ENCODE peak calls at places on chromosome 3, in four cellular contexts. D is K562, X is HepG2, J is GM12878. S is an unnamed sample.

GRCh38 chr3:24400015-24400414 is 94.6 kb downstream of the THRB start:
- DNase-seq in D (no peak), X (no peak), J (no peak), S (no peak)

GRCh38 chr3:133953297-133953696 is 57.6 kb upstream of the RAB6B start:
- DNase-seq in D (no peak), X (no peak), J (no peak), S (no peak)

GRCh38 chr3:43919067-43919466 is 228.3 kb downstream of the ABHD5 start:
- DNase-seq in D (no peak), X (no peak), J (no peak), S (no peak)

GRCh38 chr3:63937661-63938651 is 25.8 kb upstream of the SCAANT1 start:
- DNase-seq in D (no peak), X (peak; percentile 15), J (peak; percentile 55), S (no peak)

GRCh38 chr3:53806182-53807116 is 39.8 kb downstream of the CHDH start:
- DNase-seq in D (no peak), X (peak; percentile 23), J (peak; percentile 13), S (no peak)

GRCh38 chr3:36796896-36797295 is 32.5 kb upstream of the DCLK3 start:
- DNase-seq in D (no peak), X (no peak), J (no peak), S (no peak)

GRCh38 chr3:13332158-13332557 is 88.0 kb downstream of the NUP210 start:
- DNase-seq in D (no peak), X (no peak), J (peak; percentile 93), S (no peak)

GRCh38 chr3:53796161-53796560 is 50.1 kb downstream of the CHDH start:
- DNase-seq in D (no peak), X (no peak), J (no peak), S (no peak)

GRCh38 chr3:152443212-152444023 is 174.7 kb downstream of the MBNL1 start:
- DNase-seq in D (no peak), X (no peak), J (no peak), S (no peak)

GRCh38 chr3:100748220-100748619 is 38.9 kb downstream of the TFG start:
- DNase-seq in D (peak; percentile 22), X (no peak), J (no peak), S (no peak)

GRCh38 chr3:179189764-179190163 is 41.6 kb downstream of the PIK3CA start:
- DNase-seq in D (no peak), X (no peak), J (no peak), S (no peak)

GRCh38 chr3:23629181-23629893 is 176.4 kb upstream of the UBE2E1 start:
- DNase-seq in D (no peak), X (no peak), J (no peak), S (no peak)

GRCh38 chr3:148006508-148006907 is 597.3 kb downstream of the ZIC1 start:
- DNase-seq in D (no peak), X (no peak), J (no peak), S (no peak)

GRCh38 chr3:172846103-172846561 is 95.6 kb downstream of the ECT2 start:
- DNase-seq in D (no peak), X (no peak), J (no peak), S (no peak)

GRCh38 chr3:37338500-37338899 is 164.1 kb upstream of the LRRFIP2 start:
- DNase-seq in D (no peak), X (no peak), J (no peak), S (no peak)

GRCh38 chr3:14439501-14440167 is 37.2 kb downstream of the SLC6A6 start:
- DNase-seq in D (peak; percentile 78), X (no peak), J (no peak), S (peak; percentile 64)

GRCh38 chr3:171685116-171685895 is 125.0 kb downstream of the PLD1 start:
- DNase-seq in D (no peak), X (no peak), J (no peak), S (no peak)

GRCh38 chr3:113533534-113533892 is 1.2 kb downstream of the SIDT1 start:
- DNase-seq in D (no peak), X (no peak), J (no peak), S (no peak)

GRCh38 chr3:186307594-186307993 is 54.4 kb downstream of the DGKG start:
- DNase-seq in D (peak; percentile 27), X (peak; percentile 20), J (no peak), S (peak; percentile 10)

GRCh38 chr3:42829083-42829627 is 19.9 kb downstream of the ACKR2 start:
- DNase-seq in D (no peak), X (peak; percentile 95), J (no peak), S (no peak)

GRCh38 chr3:159884661-159885402 is 103.8 kb upstream of the IL12A start:
- DNase-seq in D (peak; percentile 18), X (peak; percentile 9), J (no peak), S (peak; percentile 50)

GRCh38 chr3:184345678-184346144 is 8.3 kb downstream of the FAM131A start:
- DNase-seq in D (peak; percentile 82), X (peak; percentile 84), J (no peak), S (peak; percentile 66)

GRCh38 chr3:51721062-51721745 is 14.3 kb downstream of the GRM2 start:
- DNase-seq in D (no peak), X (no peak), J (no peak), S (peak; percentile 2)

GRCh38 chr3:161977063-161977462 is 480.5 kb downstream of the OTOL1 start:
- DNase-seq in D (no peak), X (no peak), J (no peak), S (no peak)

GRCh38 chr3:120244834-120245225 is 40.2 kb downstream of the GPR156 start:
- DNase-seq in D (no peak), X (no peak), J (no peak), S (no peak)
- TF ChIP-seq FOXK2 in D (no peak), X (no peak), J (no peak), S (no peak)

DNA sequence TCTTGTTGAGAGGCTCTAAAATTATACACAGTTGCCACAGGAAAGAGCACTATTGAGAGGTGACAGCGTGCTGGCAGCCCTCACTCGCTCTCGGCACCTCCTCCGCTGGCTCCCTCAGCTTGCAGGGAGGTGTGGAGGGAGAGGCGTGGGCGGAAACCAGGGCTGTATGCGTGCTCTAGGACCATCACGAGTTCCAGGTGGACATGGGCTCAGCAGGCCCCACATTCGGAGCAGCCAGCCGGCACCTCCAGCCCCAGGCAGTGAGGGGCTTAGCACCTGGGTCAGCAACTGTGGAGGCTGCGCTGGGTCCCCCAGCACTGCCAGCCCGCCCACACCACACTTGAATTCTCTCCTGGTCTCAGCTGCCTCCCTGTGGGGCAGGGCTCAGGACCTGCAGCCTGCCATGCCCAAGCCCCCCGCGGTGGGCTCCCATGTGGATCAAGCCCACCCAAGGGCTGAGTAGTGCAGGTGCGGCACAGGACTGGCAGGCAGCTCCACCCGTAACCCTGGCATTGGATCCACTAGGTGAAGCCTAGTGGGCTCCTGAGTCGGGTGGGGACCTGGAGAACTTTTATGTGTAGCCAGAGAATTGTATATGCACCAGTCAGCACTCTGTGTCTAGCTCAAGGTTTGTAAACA is 460.6 kb upstream of the ALCAM start:
- DNase-seq in D (no peak), X (no peak), J (no peak), S (no peak)
- TF ChIP-seq SP1 in D (no peak), X (no peak), J (no peak), S (no peak)

GRCh38 chr3:193563429-193563828 is 8.7 kb upstream of the ATP13A4 start:
- DNase-seq in D (no peak), X (no peak), J (no peak), S (no peak)
- TF ChIP-seq BHLHE40 in D (no peak), X (no peak), J (no peak), S (no peak)

GRCh38 chr3:94063497-94064119 is 747 bp downstream of the NSUN3 start:
- DNase-seq in D (no peak), X (peak; percentile 12), J (no peak), S (no peak)
- TF ChIP-seq FOXK2 in D (no peak), X (no peak), J (no peak), S (no peak)

DNA sequence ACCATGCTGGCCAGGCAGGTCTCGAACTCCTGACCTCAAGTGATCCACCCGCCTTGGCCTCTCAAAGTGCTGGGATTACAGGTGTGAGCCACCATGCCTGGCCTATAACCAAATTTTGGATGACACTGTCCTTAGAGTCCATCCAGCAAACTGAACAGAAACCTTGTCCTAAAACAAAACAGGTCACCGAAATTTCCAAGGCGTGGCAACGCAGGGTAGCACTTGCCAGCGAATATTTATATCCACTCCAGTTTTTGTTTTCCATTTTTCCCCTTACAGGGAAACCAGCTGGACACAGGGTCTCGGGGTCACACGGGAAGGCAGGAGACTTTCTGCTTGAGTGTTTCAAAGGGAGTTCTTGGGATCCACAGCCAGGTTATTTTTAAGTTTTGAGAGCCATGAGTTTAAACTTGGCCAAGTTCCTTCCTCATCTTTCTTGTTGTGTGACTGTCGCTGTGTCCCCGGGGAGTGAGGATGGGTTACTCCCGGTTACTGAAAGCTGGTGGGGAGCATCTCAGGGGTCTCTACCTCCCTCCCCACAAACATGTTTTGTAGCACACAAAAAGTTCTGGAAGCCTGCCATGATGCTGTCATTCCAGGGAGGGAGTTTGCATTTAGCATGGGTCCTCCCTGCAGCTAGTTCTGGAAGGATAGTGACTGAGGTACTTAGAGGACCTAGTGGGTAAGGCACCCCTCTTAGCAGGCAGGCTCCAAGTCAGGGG is 12.6 kb downstream of the LIMD1 start:
- DNase-seq in D (no peak), X (no peak), J (no peak), S (no peak)
- TF ChIP-seq SP1 in D (no peak), X (no peak), J (no peak), S (no peak)

GRCh38 chr3:27532931-27533607 is 48.9 kb upstream of the SLC4A7 start:
- DNase-seq in D (no peak), X (no peak), J (no peak), S (no peak)

GRCh38 chr3:27535809-27536392 is 51.7 kb upstream of the SLC4A7 start:
- DNase-seq in D (no peak), X (no peak), J (no peak), S (no peak)

GRCh38 chr3:27533718-27534578 is 49.8 kb upstream of the SLC4A7 start:
- DNase-seq in D (no peak), X (peak; percentile 88), J (peak; percentile 48), S (peak; percentile 42)

GRCh38 chr3:27528798-27529197 is 44.6 kb upstream of the SLC4A7 start:
- DNase-seq in D (no peak), X (no peak), J (no peak), S (no peak)

DNA sequence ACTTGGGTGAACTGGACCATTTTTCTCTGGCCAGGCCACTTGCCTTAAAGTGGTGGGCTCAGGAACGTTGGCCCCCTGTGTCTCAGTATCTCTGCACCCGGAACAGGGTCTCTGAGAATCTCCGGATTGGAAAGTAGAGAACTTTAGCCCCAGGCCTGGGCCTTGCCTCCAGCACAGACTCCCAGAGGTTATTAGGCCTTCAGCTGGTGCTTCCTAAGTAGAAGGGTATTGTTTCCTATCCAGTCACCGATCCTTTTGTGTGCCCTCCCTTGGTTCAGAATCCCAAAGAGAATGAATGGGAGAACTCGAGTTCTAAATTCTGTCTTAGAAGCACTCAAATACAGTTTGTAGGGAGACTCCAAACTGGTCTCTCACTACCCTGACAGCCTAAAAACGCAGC is 48.2 kb upstream of the SLC4A7 start:
- DNase-seq in D (no peak), X (no peak), J (no peak), S (no peak)
- TF ChIP-seq BHLHE40 in D (no peak), X (no peak), J (no peak), S (no peak)

DNA sequence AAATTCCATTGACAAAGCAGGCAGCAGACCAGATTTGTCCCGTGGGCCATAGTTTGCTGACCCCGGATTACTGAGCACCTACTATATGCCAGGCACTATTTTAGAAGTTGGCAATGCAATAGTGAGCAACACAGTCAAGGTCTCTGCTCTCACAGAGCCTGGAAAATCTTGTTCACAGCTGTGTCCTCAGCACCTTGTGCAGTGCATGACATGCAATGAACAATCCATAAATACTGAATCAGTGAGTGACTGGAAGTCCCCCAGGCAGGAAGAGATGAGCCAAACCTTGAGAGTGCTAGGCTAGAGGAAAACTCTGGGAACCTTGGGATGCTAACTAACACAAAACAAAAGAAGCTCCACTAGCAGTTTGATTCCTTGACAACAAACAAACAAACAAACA is 14.4 kb downstream of the TM4SF1 start:
- DNase-seq in D (no peak), X (no peak), J (no peak), S (no peak)
- TF ChIP-seq FOXK2 in D (no peak), X (no peak), J (no peak), S (no peak)